ENCODE peak calls at places on chromosomes 6 and 20, in nine cellular contexts. One of them, this sample, is unnamed.
A peak's percentile ranks its signal among the peaks of the same experiment; 100 is the strongest.

GRCh38 chr20:36407196-36407733 is 101.1 kb downstream of the DLGAP4 start:
- DNase-seq in upper lobe of left lung: no peak
- DNase-seq in cardiac fibroblast: peak; percentile 88
- DNase-seq in lower leg skin: no peak
- DNase-seq in retinal pigment epithelial cell: no peak
- DNase-seq in HL-60: no peak
- DNase-seq in A549: no peak
- DNase-seq in fibroblast of the aortic adventitia: peak; percentile 52
- DNase-seq in heart right ventricle: no peak
- DNase-seq in this sample: no peak

GRCh38 chr20:39049148-39049547 is 87.0 kb downstream of the DHX35 start:
- DNase-seq in heart right ventricle: no peak
- DNase-seq in A549: no peak
- DNase-seq in fibroblast of the aortic adventitia: no peak
- DNase-seq in cardiac fibroblast: no peak
- DNase-seq in retinal pigment epithelial cell: no peak
- DNase-seq in upper lobe of left lung: no peak
- DNase-seq in lower leg skin: no peak
- DNase-seq in HL-60: no peak
- DNase-seq in this sample: peak; percentile 15

GRCh38 chr6:35808688-35809087 is 3.5 kb downstream of the LHFPL5 start:
- DNase-seq in cardiac fibroblast: no peak
- DNase-seq in HL-60: no peak
- DNase-seq in retinal pigment epithelial cell: no peak
- DNase-seq in lower leg skin: no peak
- DNase-seq in upper lobe of left lung: no peak
- DNase-seq in fibroblast of the aortic adventitia: peak; percentile 13
- DNase-seq in A549: no peak
- DNase-seq in heart right ventricle: no peak
- DNase-seq in this sample: no peak

GRCh38 chr6:136763255-136763654 is 29.0 kb downstream of the MAP3K5 start:
- DNase-seq in heart right ventricle: no peak
- DNase-seq in lower leg skin: no peak
- DNase-seq in retinal pigment epithelial cell: no peak
- DNase-seq in fibroblast of the aortic adventitia: no peak
- DNase-seq in upper lobe of left lung: no peak
- DNase-seq in cardiac fibroblast: no peak
- DNase-seq in A549: no peak
- DNase-seq in HL-60: no peak
- DNase-seq in this sample: no peak

GRCh38 chr6:105432797-105433196 is 29.9 kb upstream of the PREP start:
- DNase-seq in upper lobe of left lung: no peak
- DNase-seq in A549: peak; percentile 25
- DNase-seq in fibroblast of the aortic adventitia: peak; percentile 94
- DNase-seq in cardiac fibroblast: peak; percentile 95
- DNase-seq in heart right ventricle: no peak
- DNase-seq in retinal pigment epithelial cell: peak; percentile 85
- DNase-seq in lower leg skin: no peak
- DNase-seq in HL-60: no peak
- DNase-seq in this sample: no peak

GRCh38 chr6:34230653-34231351 is 5.9 kb upstream of the HMGA1 start:
- DNase-seq in fibroblast of the aortic adventitia: no peak
- DNase-seq in upper lobe of left lung: no peak
- DNase-seq in A549: no peak
- DNase-seq in HL-60: no peak
- DNase-seq in lower leg skin: no peak
- DNase-seq in heart right ventricle: no peak
- DNase-seq in cardiac fibroblast: peak; percentile 24
- DNase-seq in retinal pigment epithelial cell: no peak
- DNase-seq in this sample: no peak

GRCh38 chr6:41430875-41431274 is 95.5 kb downstream of the NCR2 start:
- DNase-seq in retinal pigment epithelial cell: no peak
- DNase-seq in heart right ventricle: no peak
- DNase-seq in HL-60: no peak
- DNase-seq in A549: no peak
- DNase-seq in lower leg skin: no peak
- DNase-seq in upper lobe of left lung: no peak
- DNase-seq in cardiac fibroblast: peak; percentile 75
- DNase-seq in fibroblast of the aortic adventitia: peak; percentile 46
- DNase-seq in this sample: no peak

GRCh38 chr20:37657924-37658800 is 35.7 kb upstream of the CTNNBL1 start:
- DNase-seq in retinal pigment epithelial cell: no peak
- DNase-seq in upper lobe of left lung: no peak
- DNase-seq in fibroblast of the aortic adventitia: no peak
- DNase-seq in lower leg skin: no peak
- DNase-seq in cardiac fibroblast: no peak
- DNase-seq in A549: no peak
- DNase-seq in HL-60: no peak
- DNase-seq in heart right ventricle: no peak
- DNase-seq in this sample: no peak

GRCh38 chr20:57371363-57371762 is 19.8 kb upstream of the RBM38 start:
- DNase-seq in cardiac fibroblast: no peak
- DNase-seq in heart right ventricle: no peak
- DNase-seq in retinal pigment epithelial cell: no peak
- DNase-seq in A549: no peak
- DNase-seq in lower leg skin: no peak
- DNase-seq in fibroblast of the aortic adventitia: no peak
- DNase-seq in upper lobe of left lung: no peak
- DNase-seq in HL-60: no peak
- DNase-seq in this sample: no peak

GRCh38 chr20:5677389-5677788 is 72.8 kb upstream of the SHLD1 start:
- DNase-seq in cardiac fibroblast: no peak
- DNase-seq in A549: no peak
- DNase-seq in retinal pigment epithelial cell: no peak
- DNase-seq in heart right ventricle: no peak
- DNase-seq in fibroblast of the aortic adventitia: no peak
- DNase-seq in HL-60: no peak
- DNase-seq in upper lobe of left lung: no peak
- DNase-seq in lower leg skin: no peak
- DNase-seq in this sample: no peak

DNA sequence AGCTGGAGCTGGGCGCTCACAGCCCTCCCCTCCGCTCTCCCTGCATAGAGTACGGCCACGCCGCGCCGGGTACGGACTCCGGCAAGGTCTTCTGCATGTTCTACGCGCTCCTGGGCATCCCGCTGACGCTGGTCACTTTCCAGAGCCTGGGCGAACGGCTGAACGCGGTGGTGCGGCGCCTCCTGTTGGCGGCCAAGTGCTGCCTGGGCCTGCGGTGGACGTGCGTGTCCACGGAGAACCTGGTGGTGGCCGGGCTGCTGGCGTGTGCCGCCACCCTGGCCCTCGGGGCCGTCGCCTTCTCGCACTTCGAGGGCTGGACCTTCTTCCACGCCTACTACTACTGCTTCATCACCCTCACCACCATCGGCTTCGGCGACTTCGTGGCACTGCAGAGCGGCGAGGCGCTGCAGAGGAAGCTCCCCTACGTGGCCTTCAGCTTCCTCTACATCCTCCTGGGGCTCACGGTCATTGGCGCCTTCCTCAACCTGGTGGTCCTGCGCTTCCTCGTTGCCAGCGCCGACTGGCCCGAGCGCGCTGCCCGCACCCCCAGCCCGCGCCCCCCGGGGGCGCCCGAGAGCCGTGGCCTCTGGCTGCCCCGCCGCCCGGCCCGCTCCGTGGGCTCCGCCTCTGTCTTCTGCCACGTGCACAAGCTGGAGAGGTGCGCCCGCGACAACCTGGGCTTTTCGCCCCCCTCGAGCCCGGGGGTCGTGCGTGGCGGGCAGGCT is 4.6 kb downstream of the KCNK15 start:
- DNase-seq in HL-60: no peak
- DNase-seq in retinal pigment epithelial cell: no peak
- DNase-seq in A549: no peak
- DNase-seq in lower leg skin: no peak
- DNase-seq in upper lobe of left lung: no peak
- DNase-seq in fibroblast of the aortic adventitia: no peak
- DNase-seq in heart right ventricle: no peak
- DNase-seq in cardiac fibroblast: no peak
- DNase-seq in this sample: no peak
- TF ChIP-seq CTCF in HL-60: no peak
- TF ChIP-seq CTCF in retinal pigment epithelial cell: peak; percentile 16
- TF ChIP-seq CTCF in A549: peak; percentile 51
- TF ChIP-seq CTCF in lower leg skin: no peak
- TF ChIP-seq CTCF in upper lobe of left lung: peak; percentile 54
- TF ChIP-seq CTCF in fibroblast of the aortic adventitia: no peak
- TF ChIP-seq CTCF in heart right ventricle: peak; percentile 56
- TF ChIP-seq CTCF in cardiac fibroblast: peak; percentile 17
- TF ChIP-seq CTCF in this sample: peak; percentile 17

DNA sequence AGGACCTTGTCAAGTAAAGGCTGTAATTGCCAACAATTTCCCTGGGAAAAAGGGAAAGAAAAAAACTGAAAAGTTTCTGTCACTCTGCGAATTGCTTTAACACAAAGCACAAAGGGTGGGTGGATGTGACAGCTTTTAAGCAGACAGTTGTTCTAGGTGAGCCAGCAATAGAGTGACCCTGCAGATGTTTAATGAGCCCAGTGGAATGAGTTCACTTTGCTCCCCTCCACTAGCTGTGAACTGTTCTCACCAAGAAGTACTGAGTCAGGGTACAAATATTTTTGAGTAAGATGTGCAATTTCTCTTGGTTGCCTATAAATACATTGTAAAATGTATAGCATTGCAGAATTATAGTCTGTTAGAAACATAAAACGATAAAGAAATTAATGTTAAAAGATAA is 26.2 kb upstream of the LRRC1 start:
- DNase-seq in heart right ventricle: no peak
- DNase-seq in cardiac fibroblast: no peak
- DNase-seq in retinal pigment epithelial cell: no peak
- DNase-seq in lower leg skin: no peak
- DNase-seq in upper lobe of left lung: no peak
- DNase-seq in fibroblast of the aortic adventitia: no peak
- DNase-seq in HL-60: no peak
- DNase-seq in A549: no peak
- DNase-seq in this sample: no peak
- TF ChIP-seq CTCF in heart right ventricle: no peak
- TF ChIP-seq CTCF in cardiac fibroblast: no peak
- TF ChIP-seq CTCF in retinal pigment epithelial cell: no peak
- TF ChIP-seq CTCF in lower leg skin: no peak
- TF ChIP-seq CTCF in upper lobe of left lung: no peak
- TF ChIP-seq CTCF in fibroblast of the aortic adventitia: no peak
- TF ChIP-seq CTCF in HL-60: no peak
- TF ChIP-seq CTCF in A549: no peak
- TF ChIP-seq CTCF in this sample: no peak

GRCh38 chr6:165439928-165440554 is 130.6 kb upstream of the C6orf118 start:
- DNase-seq in heart right ventricle: no peak
- DNase-seq in cardiac fibroblast: peak; percentile 89
- DNase-seq in retinal pigment epithelial cell: peak; percentile 15
- DNase-seq in fibroblast of the aortic adventitia: peak; percentile 85
- DNase-seq in upper lobe of left lung: no peak
- DNase-seq in A549: peak; percentile 6
- DNase-seq in lower leg skin: no peak
- DNase-seq in HL-60: no peak
- DNase-seq in this sample: peak; percentile 7
- TF ChIP-seq CTCF in heart right ventricle: peak; percentile 79
- TF ChIP-seq CTCF in cardiac fibroblast: peak; percentile 51
- TF ChIP-seq CTCF in retinal pigment epithelial cell: peak; percentile 50
- TF ChIP-seq CTCF in fibroblast of the aortic adventitia: peak; percentile 50
- TF ChIP-seq CTCF in upper lobe of left lung: peak; percentile 33
- TF ChIP-seq CTCF in A549: peak; percentile 57
- TF ChIP-seq CTCF in lower leg skin: no peak
- TF ChIP-seq CTCF in HL-60: peak; percentile 30
- TF ChIP-seq CTCF in this sample: peak; percentile 10

GRCh38 chr6:53679446-53679933 is 13.9 kb upstream of the KLHL31 start:
- DNase-seq in A549: peak; percentile 52
- DNase-seq in HL-60: no peak
- DNase-seq in retinal pigment epithelial cell: peak; percentile 48
- DNase-seq in lower leg skin: no peak
- DNase-seq in upper lobe of left lung: no peak
- DNase-seq in fibroblast of the aortic adventitia: peak; percentile 53
- DNase-seq in heart right ventricle: no peak
- DNase-seq in cardiac fibroblast: peak; percentile 68
- DNase-seq in this sample: peak; percentile 16
- TF ChIP-seq CTCF in A549: peak; percentile 26
- TF ChIP-seq CTCF in HL-60: no peak
- TF ChIP-seq CTCF in retinal pigment epithelial cell: peak; percentile 61
- TF ChIP-seq CTCF in lower leg skin: no peak
- TF ChIP-seq CTCF in upper lobe of left lung: peak; percentile 46
- TF ChIP-seq CTCF in fibroblast of the aortic adventitia: peak; percentile 47
- TF ChIP-seq CTCF in heart right ventricle: peak; percentile 55
- TF ChIP-seq CTCF in cardiac fibroblast: peak; percentile 52
- TF ChIP-seq CTCF in this sample: no peak

DNA sequence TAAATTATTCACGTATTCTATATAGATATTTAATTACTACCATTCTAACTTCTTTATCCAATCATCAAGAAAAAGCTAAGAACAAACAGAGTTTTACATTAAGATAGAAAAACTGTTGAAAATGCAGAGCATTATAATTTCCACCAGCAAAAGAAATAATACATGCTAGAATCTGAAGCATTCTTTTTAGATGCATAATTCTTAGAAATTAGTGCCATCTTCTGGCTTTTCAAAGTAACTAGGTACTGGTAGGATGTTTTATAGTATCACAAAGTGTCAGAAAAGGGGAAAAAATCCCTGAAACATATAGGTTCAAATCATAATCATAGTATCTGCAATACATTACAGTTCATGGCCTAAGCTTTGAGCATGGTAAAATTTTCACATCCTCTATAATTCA is 178.9 kb downstream of the PHF3 start:
- DNase-seq in heart right ventricle: no peak
- DNase-seq in upper lobe of left lung: no peak
- DNase-seq in retinal pigment epithelial cell: no peak
- DNase-seq in cardiac fibroblast: peak; percentile 31
- DNase-seq in HL-60: no peak
- DNase-seq in fibroblast of the aortic adventitia: no peak
- DNase-seq in A549: no peak
- DNase-seq in lower leg skin: no peak
- DNase-seq in this sample: no peak
- TF ChIP-seq CTCF in heart right ventricle: no peak
- TF ChIP-seq CTCF in upper lobe of left lung: no peak
- TF ChIP-seq CTCF in retinal pigment epithelial cell: no peak
- TF ChIP-seq CTCF in cardiac fibroblast: no peak
- TF ChIP-seq CTCF in HL-60: no peak
- TF ChIP-seq CTCF in fibroblast of the aortic adventitia: no peak
- TF ChIP-seq CTCF in A549: no peak
- TF ChIP-seq CTCF in lower leg skin: no peak
- TF ChIP-seq CTCF in this sample: no peak

GRCh38 chr6:39228992-39229767 is at the start of gene KCNK5:
- DNase-seq in heart right ventricle: peak; percentile 34
- DNase-seq in A549: peak; percentile 73
- DNase-seq in fibroblast of the aortic adventitia: peak; percentile 10
- DNase-seq in retinal pigment epithelial cell: no peak
- DNase-seq in lower leg skin: peak; percentile 40
- DNase-seq in HL-60: peak; percentile 86
- DNase-seq in upper lobe of left lung: peak; percentile 94
- DNase-seq in cardiac fibroblast: peak; percentile 3
- DNase-seq in this sample: peak; percentile 85
- TF ChIP-seq CTCF in heart right ventricle: peak; percentile 52
- TF ChIP-seq CTCF in A549: peak; percentile 51
- TF ChIP-seq CTCF in fibroblast of the aortic adventitia: peak; percentile 27
- TF ChIP-seq CTCF in retinal pigment epithelial cell: peak; percentile 60
- TF ChIP-seq CTCF in lower leg skin: no peak
- TF ChIP-seq CTCF in HL-60: peak; percentile 75
- TF ChIP-seq CTCF in upper lobe of left lung: peak; percentile 89
- TF ChIP-seq CTCF in cardiac fibroblast: no peak
- TF ChIP-seq CTCF in this sample: peak; percentile 21